ENCODE peak calls at places on chromosomes 11 and 22, in four cellular contexts. Q, W, Z and S are unnamed samples.

GRCh38 chr22:27581688-27582087 is 219.9 kb downstream of the MN1 start:
- DNase-seq in Q (no peak), W (no peak), Z (no peak), S (no peak)

GRCh38 chr22:21041937-21042336 is 3.8 kb upstream of the LRRC74B start:
- DNase-seq in Q (no peak), W (no peak), Z (no peak), S (no peak)

GRCh38 chr22:48855593-48856307 is 971.9 kb downstream of the BRD1 start:
- DNase-seq in Q (no peak), W (no peak), Z (no peak), S (no peak)

GRCh38 chr22:17699696-17700330 is 61.3 kb downstream of the BCL2L13 start:
- DNase-seq in Q (no peak), W (no peak), Z (no peak), S (no peak)

GRCh38 chr11:48172818-48173609 is 43.6 kb upstream of the OR4B1 start:
- DNase-seq in Q (peak; percentile 79), W (no peak), Z (peak; percentile 43), S (peak; percentile 84)

GRCh38 chr11:72226701-72227100 is 2.1 kb downstream of the INPPL1 start:
- DNase-seq in Q (no peak), W (no peak), Z (no peak), S (no peak)

GRCh38 chr22:18994780-18995711 is 59.0 kb upstream of the PRODH start:
- DNase-seq in Q (peak; percentile 32), W (no peak), Z (peak; percentile 89), S (no peak)

GRCh38 chr11:110874651-110875050 is 162.4 kb upstream of the ARHGAP20 start:
- DNase-seq in Q (no peak), W (no peak), Z (no peak), S (no peak)

GRCh38 chr11:112727341-112727841 is 233.8 kb upstream of the NCAM1 start:
- DNase-seq in Q (no peak), W (no peak), Z (no peak), S (no peak)

GRCh38 chr11:71358122-71358728 is 90.0 kb downstream of the DHCR7 start:
- DNase-seq in Q (no peak), W (no peak), Z (no peak), S (no peak)

GRCh38 chr22:40030026-40030756 is 35.4 kb downstream of the FAM83F start:
- DNase-seq in Q (no peak), W (no peak), Z (no peak), S (no peak)

GRCh38 chr11:23574149-23574548 is 713.9 kb upstream of the CCDC179 start:
- DNase-seq in Q (no peak), W (no peak), Z (no peak), S (no peak)

GRCh38 chr11:7261578-7261977 is 9.9 kb downstream of the SYT9 start:
- DNase-seq in Q (no peak), W (no peak), Z (no peak), S (no peak)

GRCh38 chr22:28911777-28912669 is 28.7 kb downstream of the ZNRF3 start:
- DNase-seq in Q (peak; percentile 11), W (no peak), Z (peak; percentile 89), S (no peak)

GRCh38 chr11:9160166-9160565 is 68.8 kb upstream of the SCUBE2 start:
- DNase-seq in Q (no peak), W (no peak), Z (no peak), S (no peak)

GRCh38 chr11:2810401-2811205 is 75.0 kb downstream of the CDKN1C start:
- DNase-seq in Q (no peak), W (no peak), Z (no peak), S (no peak)

GRCh38 chr11:86954288-86955110 is 696 bp downstream of the FZD4 start:
- DNase-seq in Q (peak; percentile 23), W (no peak), Z (no peak), S (no peak)

GRCh38 chr22:45966320-45966891 is 10.6 kb downstream of the WNT7B start:
- DNase-seq in Q (no peak), W (no peak), Z (no peak), S (no peak)

GRCh38 chr11:78181155-78181554 is 7.3 kb downstream of the KCTD21 start:
- DNase-seq in Q (no peak), W (no peak), Z (no peak), S (no peak)

GRCh38 chr22:27799334-27800249 is 2.0 kb downstream of the MN1 start:
- DNase-seq in Q (no peak), W (no peak), Z (no peak), S (no peak)

GRCh38 chr11:5992604-5993251 is 5.9 kb upstream of the OR52L1 start:
- DNase-seq in Q (peak; percentile 56), W (no peak), Z (peak; percentile 6), S (peak; percentile 34)

GRCh38 chr11:3088806-3089205 is 31.6 kb upstream of the CARS1 start:
- DNase-seq in Q (no peak), W (no peak), Z (no peak), S (no peak)

DNA sequence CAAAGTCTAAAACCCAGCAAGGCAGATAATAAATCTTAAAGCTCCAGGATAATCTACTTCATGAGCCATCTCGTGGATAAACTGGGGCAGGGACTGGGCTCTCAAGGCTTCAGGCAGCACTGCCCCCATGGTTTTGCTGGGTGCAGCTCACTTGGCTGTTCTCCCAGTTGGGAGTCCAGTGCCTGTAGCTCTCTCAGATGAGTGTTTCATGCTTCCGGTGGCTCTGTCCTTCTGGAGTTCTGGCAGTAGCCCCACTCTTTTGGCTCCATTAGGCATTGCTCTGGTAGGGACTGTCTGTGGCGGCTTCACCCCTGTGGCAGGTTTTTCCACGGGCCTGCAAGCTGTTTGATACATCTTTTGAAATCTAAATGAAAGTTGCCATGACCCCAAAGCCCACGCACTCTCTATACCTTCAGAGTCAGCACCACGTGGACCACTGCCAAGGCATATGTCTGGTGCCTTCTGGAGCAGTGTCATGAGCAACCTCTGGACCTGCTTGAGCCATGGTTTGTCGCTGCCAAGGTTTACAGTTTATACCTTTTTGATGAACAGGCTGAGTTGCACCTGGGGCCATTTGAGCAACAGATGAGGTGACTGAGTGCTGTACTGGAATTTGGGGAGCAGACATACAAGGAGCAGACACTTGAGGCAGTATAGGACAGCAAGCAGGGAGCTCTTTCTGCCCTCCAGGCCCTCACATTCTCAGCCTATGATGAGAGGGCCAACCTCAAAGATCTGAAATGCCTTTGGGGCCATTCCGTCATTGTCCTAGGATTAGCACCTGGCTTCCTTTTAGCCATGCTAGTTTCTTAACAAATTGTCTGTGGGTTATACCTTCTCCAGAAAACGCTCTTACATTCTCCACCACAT is 48.6 kb downstream of the MTNR1B start:
- DNase-seq in Q (no peak), W (no peak), Z (no peak), S (no peak)
- TF ChIP-seq TARDBP in Q (no peak), W (no peak), Z (no peak), S (no peak)

GRCh38 chr22:46971776-46972150 is 209.3 kb downstream of the TBC1D22A start:
- DNase-seq in Q (no peak), W (no peak), Z (no peak), S (no peak)

GRCh38 chr22:46969961-46970360 is 207.5 kb downstream of the TBC1D22A start:
- DNase-seq in Q (no peak), W (no peak), Z (no peak), S (no peak)

GRCh38 chr22:46972256-46972655 is 209.8 kb downstream of the TBC1D22A start:
- DNase-seq in Q (no peak), W (no peak), Z (no peak), S (no peak)

GRCh38 chr22:46970411-46971123 is 208.1 kb downstream of the TBC1D22A start:
- DNase-seq in Q (no peak), W (no peak), Z (no peak), S (no peak)

DNA sequence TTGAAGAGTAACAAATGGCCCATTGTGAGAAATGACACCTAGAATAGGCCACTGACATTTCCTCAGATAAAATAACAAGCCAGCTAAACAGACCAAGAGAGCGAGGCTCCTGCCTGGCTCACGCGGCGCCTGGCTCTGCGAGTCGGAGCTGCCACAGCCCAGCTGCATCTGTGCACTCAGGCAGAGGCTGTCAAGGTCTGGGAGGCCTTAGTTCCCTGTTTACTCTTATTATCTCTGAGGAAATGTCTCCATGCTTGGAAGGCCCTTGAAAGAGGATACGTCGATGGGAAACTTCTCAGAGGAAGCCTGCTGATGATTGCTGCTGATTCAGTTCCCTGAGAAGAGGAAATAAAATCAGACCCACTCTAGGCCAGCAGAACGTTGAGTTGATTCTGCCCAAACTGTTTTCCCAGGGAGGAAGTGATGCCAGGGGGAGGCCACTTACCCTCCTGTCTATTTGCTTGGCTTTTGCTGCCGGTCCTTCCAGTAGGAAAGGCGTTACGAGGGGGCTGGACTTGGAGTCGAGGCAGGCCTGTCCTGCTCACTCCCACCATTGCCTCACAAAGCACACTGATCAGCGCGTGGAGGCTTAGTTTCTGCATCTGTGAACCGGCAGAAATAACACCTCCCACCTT is 208.8 kb downstream of the TBC1D22A start:
- DNase-seq in Q (no peak), W (no peak), Z (no peak), S (no peak)
- TF ChIP-seq FOXK2 in Q (no peak), W (no peak), Z (no peak), S (no peak)

GRCh38 chr11:12834630-12835029 is 160.4 kb downstream of the TEAD1 start:
- DNase-seq in Q (no peak), W (no peak), Z (no peak), S (no peak)

GRCh38 chr11:12835286-12835685 is 161.1 kb downstream of the TEAD1 start:
- DNase-seq in Q (no peak), W (no peak), Z (no peak), S (no peak)

GRCh38 chr11:12834166-12834565 is 159.9 kb downstream of the TEAD1 start:
- DNase-seq in Q (no peak), W (no peak), Z (no peak), S (no peak)

GRCh38 chr11:12831471-12832202 is 157.4 kb downstream of the TEAD1 start:
- DNase-seq in Q (no peak), W (no peak), Z (no peak), S (no peak)

DNA sequence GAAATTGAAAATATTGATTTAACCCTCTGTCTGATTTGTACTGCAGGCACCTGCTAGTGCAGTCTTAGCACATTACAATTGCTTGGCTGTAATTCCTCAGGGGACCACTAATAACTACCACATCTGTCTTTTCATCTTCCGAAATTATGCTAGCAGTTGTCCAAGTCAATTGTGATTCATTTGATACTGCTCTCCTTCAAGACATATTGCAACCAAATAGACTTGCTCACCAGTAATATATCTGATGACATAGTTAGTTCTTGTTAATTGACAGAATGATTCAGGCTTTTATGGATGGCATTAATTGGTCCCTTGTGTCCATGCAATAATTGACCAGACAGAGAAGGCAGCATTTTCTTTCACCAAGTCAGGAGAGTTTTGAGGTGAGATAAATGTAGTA is 158.6 kb downstream of the TEAD1 start:
- DNase-seq in Q (no peak), W (no peak), Z (no peak), S (no peak)
- TF ChIP-seq TARDBP in Q (no peak), W (no peak), Z (no peak), S (no peak)

DNA sequence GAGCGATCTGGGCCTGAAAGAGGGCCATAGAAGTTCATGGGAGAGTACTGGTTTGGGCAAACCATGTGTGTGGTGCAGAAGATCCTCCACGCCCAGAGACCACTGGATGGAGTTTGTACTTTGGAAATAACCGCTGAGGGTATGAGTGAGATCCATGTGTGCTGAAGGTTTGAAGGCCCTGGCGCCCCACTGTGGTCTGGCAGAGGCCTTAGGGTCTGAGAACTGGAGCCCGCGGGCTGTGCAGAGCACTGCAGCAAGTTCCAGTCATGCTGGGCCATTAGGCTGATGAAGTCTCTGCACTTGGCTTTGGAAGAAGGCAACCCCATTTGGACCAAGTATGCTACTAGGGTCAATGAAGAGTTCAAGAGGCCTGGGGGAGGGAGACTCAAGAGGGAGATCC is 186.4 kb downstream of the BUD13 start:
- DNase-seq in Q (no peak), W (no peak), Z (no peak), S (no peak)
- TF ChIP-seq FOXK2 in Q (no peak), W (no peak), Z (no peak), S (no peak)

GRCh38 chr11:65213322-65214211 is 31.8 kb downstream of the CAPN1 start:
- DNase-seq in Q (peak; percentile 39), W (no peak), Z (no peak), S (no peak)
- TF ChIP-seq TARDBP in Q (no peak), W (no peak), Z (no peak), S (no peak)